ENCODE peak calls at places on chromosomes 7 and 10, in five cellular contexts. Z is stimulated activated CD4-positive, alpha-beta T cell treated with anti-CD3 and anti-CD28 coated beads, TNF-alpha, amount 100 ng/mL, for 48 hours; C is stimulated activated effector memory CD8-positive, alpha-beta T cell treated with anti-CD3 and anti-CD28 coated beads, Interleukin-12 subunit alpha, Interleukin-12 subunit beta, amount 100 ng/mL, for 72 hours; X is NT2/D1; D is RWPE1. P is an unnamed sample.

GRCh38 chr7:25402528-25402927 is 174.2 kb upstream of the NPVF start:
- DNase-seq in D (no peak), C (no peak), Z (no peak), X (no peak), P (no peak)

GRCh38 chr7:56030340-56030739 is 20.9 kb downstream of the PSPH start:
- DNase-seq in C (no peak), X (no peak), Z (no peak), D (no peak), P (no peak)

GRCh38 chr7:44145969-44146897 is 5.1 kb upstream of the MYL7 start:
- DNase-seq in Z (peak), C (no peak), D (peak), X (peak), P (no peak)

GRCh38 chr10:77887631-77888355 is 38.8 kb downstream of the DLG5 start:
- DNase-seq in C (no peak), X (no peak), Z (no peak), D (no peak), P (no peak)

GRCh38 chr10:73647211-73647874 is 6.1 kb upstream of the MYOZ1 start:
- DNase-seq in D (no peak), C (no peak), Z (no peak), X (no peak), P (no peak)

GRCh38 chr7:42263971-42264370 is 27.0 kb upstream of the GLI3 start:
- DNase-seq in X (no peak), D (no peak), C (no peak), Z (no peak), P (no peak)

GRCh38 chr10:131206136-131206995 is 105.2 kb downstream of the TCERG1L start:
- DNase-seq in C (no peak), Z (no peak), X (no peak), D (no peak), P (no peak)

GRCh38 chr7:71409550-71410157 is 277.7 kb downstream of the GALNT17 start:
- DNase-seq in X (no peak), D (no peak), Z (no peak), C (no peak), P (no peak)

GRCh38 chr10:126252884-126253612 is 135.2 kb downstream of the ADAM12 start:
- DNase-seq in X (no peak), C (no peak), D (peak), Z (no peak), P (peak)

GRCh38 chr7:96495751-96496216 is 173.9 kb upstream of the SLC25A13 start:
- DNase-seq in Z (no peak), C (peak), X (no peak), D (no peak), P (no peak)

GRCh38 chr7:47576909-47577255 is 5.0 kb downstream of the TNS3 start:
- DNase-seq in X (no peak), D (no peak), Z (no peak), C (no peak), P (no peak)

GRCh38 chr7:83936056-83936703 is 258.4 kb downstream of the SEMA3A start:
- DNase-seq in X (peak), Z (peak), C (no peak), D (peak), P (peak)

GRCh38 chr10:77251297-77252013 is 386.2 kb downstream of the KCNMA1 start:
- DNase-seq in C (no peak), D (peak), X (peak), Z (no peak), P (peak)

GRCh38 chr7:99788554-99788953 is 4.6 kb upstream of the CYP3A4 start:
- DNase-seq in D (no peak), C (no peak), Z (no peak), X (no peak), P (no peak)

GRCh38 chr7:78280276-78280675 is 481.7 kb downstream of the PHTF2 start:
- DNase-seq in Z (no peak), D (no peak), C (no peak), X (no peak), P (no peak)

GRCh38 chr7:28768577-28769147 is 189.5 kb downstream of the TRIL start:
- DNase-seq in D (peak), Z (no peak), X (no peak), C (no peak), P (no peak)

GRCh38 chr7:76294344-76295024 is 8.0 kb upstream of the HSPB1 start:
- DNase-seq in Z (no peak), C (no peak), X (no peak), D (peak), P (peak)

GRCh38 chr7:94418851-94419250 is 24.2 kb downstream of the COL1A2 start:
- DNase-seq in Z (no peak), X (no peak), C (no peak), D (no peak), P (no peak)

GRCh38 chr10:88754272-88754671 is 5.5 kb upstream of the LIPN start:
- DNase-seq in D (no peak), X (no peak), C (no peak), Z (no peak), P (no peak)

GRCh38 chr7:52209658-52210057 is 825.8 kb upstream of the POM121L12 start:
- DNase-seq in Z (no peak), D (no peak), X (no peak), C (no peak), P (no peak)

GRCh38 chr10:57925045-57925444 is 342.6 kb downstream of the IPMK start:
- DNase-seq in X (no peak), C (no peak), D (no peak), Z (no peak), P (peak)

GRCh38 chr7:18900236-18900635 is 217.2 kb downstream of the TWIST1 start:
- DNase-seq in X (no peak), C (no peak), Z (no peak), D (no peak), P (no peak)

GRCh38 chr7:87960244-87960643 is 26.2 kb downstream of the ADAM22 start:
- DNase-seq in X (no peak), Z (no peak), C (no peak), D (no peak), P (no peak)

GRCh38 chr7:53336133-53336532 is 300.7 kb downstream of the POM121L12 start:
- DNase-seq in D (no peak), C (no peak), X (no peak), Z (no peak), P (no peak)

GRCh38 chr10:5581670-5582566 is 57.2 kb downstream of the CALML3 start:
- DNase-seq in Z (no peak), X (no peak), C (no peak), D (no peak), P (no peak)

GRCh38 chr7:65731562-65732035 is 141.3 kb upstream of the VKORC1L1 start:
- DNase-seq in Z (peak), D (no peak), C (no peak), X (peak), P (no peak)

GRCh38 chr10:6187278-6187677 is 15.5 kb upstream of the PFKFB3 start:
- DNase-seq in Z (no peak), C (no peak), D (no peak), X (no peak), P (no peak)

GRCh38 chr7:95905165-95905564 is 132.8 kb downstream of the DYNC1I1 start:
- DNase-seq in Z (no peak), C (no peak), D (no peak), X (no peak), P (no peak)

GRCh38 chr10:71351628-71352319 is 32.7 kb downstream of the SLC29A3 start:
- DNase-seq in X (no peak), D (no peak), C (no peak), Z (no peak), P (no peak)

GRCh38 chr7:108454674-108455523 is 1.3 kb downstream of the NRCAM start:
- DNase-seq in X (peak), C (no peak), Z (no peak), D (peak), P (no peak)

GRCh38 chr10:5571826-5572225 is 47.1 kb downstream of the CALML3 start:
- DNase-seq in D (no peak), C (no peak), X (no peak), Z (no peak), P (no peak)

GRCh38 chr10:32943854-32944661 is 14.0 kb downstream of the ITGB1 start:
- DNase-seq in C (no peak), Z (no peak), X (no peak), D (no peak), P (no peak)

GRCh38 chr10:57992321-57993077 is 275.2 kb downstream of the IPMK start:
- DNase-seq in X (no peak), D (peak), Z (no peak), C (no peak), P (no peak)

GRCh38 chr7:155889636-155890508 is 77.6 kb upstream of the SHH start:
- DNase-seq in X (no peak), Z (no peak), D (no peak), C (no peak), P (no peak)

GRCh38 chr10:63197304-63198092 is 64.4 kb downstream of the NRBF2 start:
- DNase-seq in Z (no peak), D (no peak), C (no peak), X (no peak), P (no peak)

GRCh38 chr7:113710310-113711106 is 208.3 kb downstream of the PPP1R3A start:
- DNase-seq in X (peak), Z (no peak), D (peak), C (peak), P (peak)

GRCh38 chr7:135510603-135511183 is 791 bp upstream of the CNOT4 start:
- DNase-seq in C (no peak), D (peak), Z (no peak), X (no peak), P (peak)

GRCh38 chr10:17561131-17561530 is 56.0 kb downstream of the HACD1 start:
- DNase-seq in C (no peak), Z (no peak), D (no peak), X (no peak), P (no peak)